ENCODE peak calls at places on chromosomes 7 and 10, in ten cellular contexts. One of them, this sample, is unnamed.

GRCh38 chr7:120733143-120733542 is 124.8 kb downstream of the TSPAN12 start:
- DNase-seq in cardiac fibroblast: peak; percentile 90
- DNase-seq in fibroblast of the aortic adventitia: peak; percentile 49
- DNase-seq in HL-60: no peak
- DNase-seq in PC-9: no peak
- DNase-seq in AG10803: peak; percentile 2
- DNase-seq in AG09309: no peak
- DNase-seq in coronary artery: no peak
- DNase-seq in stomach: no peak
- DNase-seq in kidney: no peak
- DNase-seq in this sample: peak; percentile 83

GRCh38 chr10:77872947-77873557 is 53.5 kb downstream of the DLG5 start:
- DNase-seq in cardiac fibroblast: no peak
- DNase-seq in fibroblast of the aortic adventitia: peak; percentile 20
- DNase-seq in HL-60: no peak
- DNase-seq in PC-9: no peak
- DNase-seq in AG10803: peak; percentile 47
- DNase-seq in AG09309: no peak
- DNase-seq in coronary artery: no peak
- DNase-seq in stomach: no peak
- DNase-seq in kidney: no peak
- DNase-seq in this sample: peak; percentile 20

GRCh38 chr10:8688881-8689280 is 634.4 kb downstream of the GATA3 start:
- DNase-seq in cardiac fibroblast: no peak
- DNase-seq in fibroblast of the aortic adventitia: no peak
- DNase-seq in HL-60: no peak
- DNase-seq in PC-9: no peak
- DNase-seq in AG10803: no peak
- DNase-seq in AG09309: no peak
- DNase-seq in coronary artery: no peak
- DNase-seq in stomach: no peak
- DNase-seq in kidney: no peak
- DNase-seq in this sample: no peak

GRCh38 chr7:28530175-28531142 is 118.1 kb downstream of the CREB5 start:
- DNase-seq in cardiac fibroblast: peak; percentile 33
- DNase-seq in fibroblast of the aortic adventitia: no peak
- DNase-seq in HL-60: no peak
- DNase-seq in PC-9: no peak
- DNase-seq in AG10803: no peak
- DNase-seq in AG09309: no peak
- DNase-seq in coronary artery: no peak
- DNase-seq in stomach: peak; percentile 37
- DNase-seq in kidney: no peak
- DNase-seq in this sample: peak; percentile 66

GRCh38 chr7:4712371-4713182 is 30.5 kb downstream of the FOXK1 start:
- DNase-seq in cardiac fibroblast: peak; percentile 38
- DNase-seq in fibroblast of the aortic adventitia: no peak
- DNase-seq in HL-60: peak; percentile 24
- DNase-seq in PC-9: peak; percentile 48
- DNase-seq in AG10803: peak; percentile 70
- DNase-seq in AG09309: no peak
- DNase-seq in coronary artery: no peak
- DNase-seq in stomach: no peak
- DNase-seq in kidney: no peak
- DNase-seq in this sample: peak; percentile 29

GRCh38 chr7:5296015-5296621 is 13.4 kb downstream of the SLC29A4 start:
- DNase-seq in cardiac fibroblast: no peak
- DNase-seq in fibroblast of the aortic adventitia: no peak
- DNase-seq in HL-60: no peak
- DNase-seq in PC-9: no peak
- DNase-seq in AG10803: no peak
- DNase-seq in AG09309: no peak
- DNase-seq in coronary artery: no peak
- DNase-seq in stomach: no peak
- DNase-seq in kidney: no peak
- DNase-seq in this sample: no peak

GRCh38 chr7:99562832-99563231 is 4.4 kb downstream of the ZNF655 start:
- DNase-seq in cardiac fibroblast: peak; percentile 99
- DNase-seq in fibroblast of the aortic adventitia: peak; percentile 98
- DNase-seq in HL-60: no peak
- DNase-seq in PC-9: peak; percentile 95
- DNase-seq in AG10803: peak; percentile 99
- DNase-seq in AG09309: peak; percentile 96
- DNase-seq in coronary artery: no peak
- DNase-seq in stomach: no peak
- DNase-seq in kidney: no peak
- DNase-seq in this sample: peak; percentile 98

GRCh38 chr7:115435178-115435577 is 513.3 kb downstream of the MDFIC start:
- DNase-seq in cardiac fibroblast: no peak
- DNase-seq in fibroblast of the aortic adventitia: no peak
- DNase-seq in HL-60: no peak
- DNase-seq in PC-9: no peak
- DNase-seq in AG10803: no peak
- DNase-seq in AG09309: no peak
- DNase-seq in coronary artery: no peak
- DNase-seq in stomach: no peak
- DNase-seq in kidney: no peak
- DNase-seq in this sample: no peak

GRCh38 chr10:78991187-78991586 is 77.6 kb upstream of the ZMIZ1 start:
- DNase-seq in cardiac fibroblast: peak; percentile 64
- DNase-seq in fibroblast of the aortic adventitia: no peak
- DNase-seq in HL-60: no peak
- DNase-seq in PC-9: peak; percentile 84
- DNase-seq in AG10803: no peak
- DNase-seq in AG09309: no peak
- DNase-seq in coronary artery: no peak
- DNase-seq in stomach: no peak
- DNase-seq in kidney: no peak
- DNase-seq in this sample: peak; percentile 29

GRCh38 chr7:4774804-4775280 is 581 bp upstream of the AP5Z1 start:
- DNase-seq in cardiac fibroblast: peak; percentile 85
- DNase-seq in fibroblast of the aortic adventitia: peak; percentile 79
- DNase-seq in HL-60: peak; percentile 69
- DNase-seq in PC-9: no peak
- DNase-seq in AG10803: peak; percentile 71
- DNase-seq in AG09309: peak; percentile 29
- DNase-seq in coronary artery: no peak
- DNase-seq in stomach: peak; percentile 40
- DNase-seq in kidney: peak; percentile 84
- DNase-seq in this sample: peak; percentile 78

GRCh38 chr10:121696854-121697253 is 98.6 kb upstream of the FGFR2 start:
- DNase-seq in cardiac fibroblast: no peak
- DNase-seq in fibroblast of the aortic adventitia: no peak
- DNase-seq in HL-60: peak; percentile 25
- DNase-seq in PC-9: no peak
- DNase-seq in AG10803: no peak
- DNase-seq in AG09309: no peak
- DNase-seq in coronary artery: no peak
- DNase-seq in stomach: peak; percentile 36
- DNase-seq in kidney: no peak
- DNase-seq in this sample: no peak

GRCh38 chr7:23100697-23101096 is 4.9 kb upstream of the KLHL7 start:
- DNase-seq in cardiac fibroblast: no peak
- DNase-seq in fibroblast of the aortic adventitia: no peak
- DNase-seq in HL-60: peak; percentile 14
- DNase-seq in PC-9: no peak
- DNase-seq in AG10803: no peak
- DNase-seq in AG09309: no peak
- DNase-seq in coronary artery: no peak
- DNase-seq in stomach: no peak
- DNase-seq in kidney: no peak
- DNase-seq in this sample: no peak
- TF ChIP-seq CTCF in cardiac fibroblast: peak; percentile 14
- TF ChIP-seq CTCF in fibroblast of the aortic adventitia: no peak
- TF ChIP-seq CTCF in HL-60: no peak
- TF ChIP-seq CTCF in PC-9: no peak
- TF ChIP-seq CTCF in AG10803: no peak
- TF ChIP-seq CTCF in AG09309: no peak
- TF ChIP-seq CTCF in coronary artery: no peak
- TF ChIP-seq CTCF in stomach: no peak
- TF ChIP-seq CTCF in kidney: no peak
- TF ChIP-seq CTCF in this sample: no peak

GRCh38 chr7:131897016-131897789 is 340.8 kb upstream of the PODXL start:
- DNase-seq in cardiac fibroblast: peak; percentile 17
- DNase-seq in fibroblast of the aortic adventitia: peak; percentile 83
- DNase-seq in HL-60: no peak
- DNase-seq in PC-9: no peak
- DNase-seq in AG10803: peak; percentile 63
- DNase-seq in AG09309: no peak
- DNase-seq in coronary artery: no peak
- DNase-seq in stomach: no peak
- DNase-seq in kidney: no peak
- DNase-seq in this sample: peak; percentile 95

GRCh38 chr7:131896189-131896855 is 339.9 kb upstream of the PODXL start:
- DNase-seq in cardiac fibroblast: no peak
- DNase-seq in fibroblast of the aortic adventitia: no peak
- DNase-seq in HL-60: no peak
- DNase-seq in PC-9: no peak
- DNase-seq in AG10803: no peak
- DNase-seq in AG09309: no peak
- DNase-seq in coronary artery: no peak
- DNase-seq in stomach: no peak
- DNase-seq in kidney: no peak
- DNase-seq in this sample: no peak

GRCh38 chr7:131897790-131898165 is 341.4 kb upstream of the PODXL start:
- DNase-seq in cardiac fibroblast: no peak
- DNase-seq in fibroblast of the aortic adventitia: no peak
- DNase-seq in HL-60: no peak
- DNase-seq in PC-9: no peak
- DNase-seq in AG10803: no peak
- DNase-seq in AG09309: no peak
- DNase-seq in coronary artery: no peak
- DNase-seq in stomach: no peak
- DNase-seq in kidney: no peak
- DNase-seq in this sample: peak; percentile 28

GRCh38 chr7:131893627-131894345 is 337.4 kb upstream of the PODXL start:
- DNase-seq in cardiac fibroblast: no peak
- DNase-seq in fibroblast of the aortic adventitia: peak; percentile 51
- DNase-seq in HL-60: no peak
- DNase-seq in PC-9: no peak
- DNase-seq in AG10803: peak; percentile 55
- DNase-seq in AG09309: peak; percentile 10
- DNase-seq in coronary artery: no peak
- DNase-seq in stomach: no peak
- DNase-seq in kidney: no peak
- DNase-seq in this sample: peak; percentile 44

GRCh38 chr7:131895541-131896173 is 339.2 kb upstream of the PODXL start:
- DNase-seq in cardiac fibroblast: peak; percentile 70
- DNase-seq in fibroblast of the aortic adventitia: peak; percentile 98
- DNase-seq in HL-60: no peak
- DNase-seq in PC-9: no peak
- DNase-seq in AG10803: peak; percentile 97
- DNase-seq in AG09309: peak; percentile 97
- DNase-seq in coronary artery: no peak
- DNase-seq in stomach: no peak
- DNase-seq in kidney: no peak
- DNase-seq in this sample: peak; percentile 98
- H3K4me3 ChIP-seq in cardiac fibroblast: no peak overlapping the region
- H3K4me3 ChIP-seq in fibroblast of the aortic adventitia: no peak overlapping the region
- H3K4me3 ChIP-seq in HL-60: no peak overlapping the region
- H3K4me3 ChIP-seq in PC-9: no peak overlapping the region
- H3K4me3 ChIP-seq in AG10803: no peak overlapping the region
- H3K4me3 ChIP-seq in AG09309: no peak overlapping the region
- H3K4me3 ChIP-seq in coronary artery: no peak overlapping the region
- H3K4me3 ChIP-seq in stomach: no peak overlapping the region
- H3K4me3 ChIP-seq in kidney: no peak overlapping the region
- H3K4me3 ChIP-seq in this sample: no peak overlapping the region

DNA sequence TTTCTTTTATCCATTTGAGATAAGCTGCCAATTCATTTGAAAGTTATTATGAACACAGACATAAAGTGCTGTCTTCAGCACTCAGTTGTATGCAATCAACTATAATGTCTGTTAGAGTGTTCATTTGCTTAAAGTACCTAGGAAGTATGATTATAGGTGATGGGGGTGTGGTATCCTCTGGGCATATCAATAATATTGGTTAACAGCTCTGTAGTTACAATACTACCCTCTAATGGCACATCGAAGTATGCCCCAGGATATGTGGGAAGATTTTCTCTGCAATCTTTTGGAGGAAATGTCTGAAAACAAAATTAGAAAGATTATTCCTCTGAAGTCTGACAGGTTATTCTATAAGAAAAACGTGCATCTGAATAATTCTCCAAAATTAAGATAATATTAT is 429.7 kb downstream of the ARL4A start:
- DNase-seq in cardiac fibroblast: peak; percentile 50
- DNase-seq in fibroblast of the aortic adventitia: peak; percentile 41
- DNase-seq in HL-60: no peak
- DNase-seq in PC-9: no peak
- DNase-seq in AG10803: peak; percentile 8
- DNase-seq in AG09309: no peak
- DNase-seq in coronary artery: no peak
- DNase-seq in stomach: no peak
- DNase-seq in kidney: no peak
- DNase-seq in this sample: peak; percentile 35
- TF ChIP-seq CTCF in cardiac fibroblast: peak; percentile 54
- TF ChIP-seq CTCF in fibroblast of the aortic adventitia: peak; percentile 56
- TF ChIP-seq CTCF in HL-60: no peak
- TF ChIP-seq CTCF in PC-9: peak; percentile 62
- TF ChIP-seq CTCF in AG10803: peak; percentile 57
- TF ChIP-seq CTCF in AG09309: peak; percentile 53
- TF ChIP-seq CTCF in coronary artery: no peak
- TF ChIP-seq CTCF in stomach: peak; percentile 15
- TF ChIP-seq CTCF in kidney: no peak
- TF ChIP-seq CTCF in this sample: peak; percentile 64

GRCh38 chr10:3745582-3745981 is 39.4 kb downstream of the KLF6 start:
- DNase-seq in cardiac fibroblast: no peak
- DNase-seq in fibroblast of the aortic adventitia: no peak
- DNase-seq in HL-60: no peak
- DNase-seq in PC-9: no peak
- DNase-seq in AG10803: no peak
- DNase-seq in AG09309: no peak
- DNase-seq in coronary artery: no peak
- DNase-seq in stomach: no peak
- DNase-seq in kidney: no peak
- DNase-seq in this sample: no peak

GRCh38 chr10:3740157-3740871 is 44.7 kb downstream of the KLF6 start:
- DNase-seq in cardiac fibroblast: peak; percentile 78
- DNase-seq in fibroblast of the aortic adventitia: peak; percentile 87
- DNase-seq in HL-60: no peak
- DNase-seq in PC-9: peak; percentile 97
- DNase-seq in AG10803: peak; percentile 91
- DNase-seq in AG09309: peak; percentile 55
- DNase-seq in coronary artery: no peak
- DNase-seq in stomach: no peak
- DNase-seq in kidney: no peak
- DNase-seq in this sample: no peak

GRCh38 chr10:3738855-3739350 is 46.1 kb downstream of the KLF6 start:
- DNase-seq in cardiac fibroblast: no peak
- DNase-seq in fibroblast of the aortic adventitia: no peak
- DNase-seq in HL-60: no peak
- DNase-seq in PC-9: no peak
- DNase-seq in AG10803: no peak
- DNase-seq in AG09309: no peak
- DNase-seq in coronary artery: no peak
- DNase-seq in stomach: no peak
- DNase-seq in kidney: no peak
- DNase-seq in this sample: no peak

GRCh38 chr10:3737811-3738311 is 47.1 kb downstream of the KLF6 start:
- DNase-seq in cardiac fibroblast: no peak
- DNase-seq in fibroblast of the aortic adventitia: no peak
- DNase-seq in HL-60: no peak
- DNase-seq in PC-9: no peak
- DNase-seq in AG10803: no peak
- DNase-seq in AG09309: no peak
- DNase-seq in coronary artery: no peak
- DNase-seq in stomach: no peak
- DNase-seq in kidney: no peak
- DNase-seq in this sample: no peak

GRCh38 chr10:3741688-3742461 is 43.1 kb downstream of the KLF6 start:
- DNase-seq in cardiac fibroblast: no peak
- DNase-seq in fibroblast of the aortic adventitia: peak; percentile 86
- DNase-seq in HL-60: no peak
- DNase-seq in PC-9: no peak
- DNase-seq in AG10803: peak; percentile 91
- DNase-seq in AG09309: no peak
- DNase-seq in coronary artery: no peak
- DNase-seq in stomach: no peak
- DNase-seq in kidney: no peak
- DNase-seq in this sample: no peak
- H3K4me3 ChIP-seq in cardiac fibroblast: no peak overlapping the region
- H3K4me3 ChIP-seq in fibroblast of the aortic adventitia: peak overlapping the region; percentile 36
- H3K4me3 ChIP-seq in HL-60: no peak overlapping the region
- H3K4me3 ChIP-seq in PC-9: no peak overlapping the region
- H3K4me3 ChIP-seq in AG10803: peak overlapping the region; percentile 15
- H3K4me3 ChIP-seq in AG09309: no peak overlapping the region
- H3K4me3 ChIP-seq in coronary artery: peak overlapping the region; percentile 48
- H3K4me3 ChIP-seq in stomach: no peak overlapping the region
- H3K4me3 ChIP-seq in kidney: peak overlapping the region; percentile 33
- H3K4me3 ChIP-seq in this sample: no peak overlapping the region

This sample was measured in astrocyte of the spinal cord.